ENCODE peak calls at places on chromosomes 3 and 15, in seven cellular contexts. J is GM23338, Z is sigmoid colon, B is HepG2, L is stomach, Q is transverse colon, U is prostate gland. X is an unnamed sample.

GRCh38 chr15:58498821-58499580 is 67.2 kb downstream of the LIPC start:
- DNase-seq in Z (no peak), B (no peak), J (no peak), U (no peak), L (no peak), Q (no peak), X (no peak)

GRCh38 chr3:76949033-76949432 is 90.9 kb upstream of the ROBO2 start:
- DNase-seq in L (no peak), Q (no peak), J (no peak), B (no peak), U (no peak), Z (no peak), X (no peak)

GRCh38 chr3:48891606-48892005 is 7.1 kb downstream of the SLC25A20 start:
- DNase-seq in Z (no peak), B (no peak), J (no peak), L (no peak), Q (no peak), U (no peak), X (no peak)

GRCh38 chr3:158508481-158508880 is 62.5 kb upstream of the MLF1 start:
- DNase-seq in L (no peak), Z (no peak), Q (no peak), B (no peak), U (no peak), J (no peak), X (no peak)

GRCh38 chr3:175410251-175410650 is 551.1 kb downstream of the NAALADL2 start:
- DNase-seq in B (no peak), L (no peak), U (no peak), Z (no peak), Q (no peak), J (no peak), X (no peak)

GRCh38 chr3:47228088-47228487 is 54.5 kb downstream of the KIF9 start:
- DNase-seq in L (no peak), U (no peak), J (no peak), Q (no peak), Z (no peak), B (no peak), X (no peak)

GRCh38 chr3:40044487-40044886 is 235.1 kb downstream of the MYRIP start:
- DNase-seq in Z (no peak), Q (no peak), L (no peak), B (no peak), J (no peak), U (no peak), X (no peak)

GRCh38 chr15:31768055-31768454 is 262.3 kb upstream of the CHRNA7 start:
- DNase-seq in Q (no peak), U (no peak), L (no peak), B (no peak), J (no peak), Z (no peak), X (no peak)

GRCh38 chr3:108086653-108087052 is 4.2 kb downstream of the CD47 start:
- DNase-seq in L (no peak), U (no peak), B (no peak), J (no peak), Z (no peak), Q (no peak), X (no peak)

GRCh38 chr15:89457086-89457485 is 39.3 kb downstream of the RHCG start:
- DNase-seq in B (peak), U (no peak), L (no peak), Z (no peak), Q (no peak), J (peak), X (no peak)

GRCh38 chr15:32642667-32643425 is 1.3 kb downstream of the SCG5 start:
- DNase-seq in B (no peak), Z (no peak), U (no peak), J (peak), Q (no peak), L (no peak), X (no peak)

GRCh38 chr3:113912551-113913246 is 35.1 kb upstream of the ZDHHC23 start:
- DNase-seq in B (peak), Z (no peak), J (peak), U (peak), L (peak), Q (peak), X (no peak)

GRCh38 chr3:114155370-114155821 is 23.5 kb downstream of the DRD3 start:
- DNase-seq in U (no peak), J (peak), Z (no peak), L (no peak), B (peak), Q (peak), X (no peak)

GRCh38 chr3:113825090-113825489 is 13.5 kb upstream of the GRAMD1C start:
- DNase-seq in Q (no peak), U (no peak), L (no peak), Z (no peak), B (no peak), J (peak), X (no peak)

GRCh38 chr3:112638327-112639020 is 2.5 kb downstream of the CCDC80 start:
- DNase-seq in Z (peak), J (no peak), L (no peak), Q (no peak), B (no peak), U (no peak), X (peak)

GRCh38 chr3:33229947-33230346 is 11.3 kb upstream of the SUSD5 start:
- DNase-seq in B (no peak), J (no peak), Q (no peak), Z (no peak), L (no peak), U (no peak), X (no peak)

GRCh38 chr15:60590935-60591490 is 112.1 kb upstream of the ICE2 start:
- DNase-seq in L (peak), Z (peak), Q (peak), J (peak), U (peak), B (peak), X (peak)

GRCh38 chr3:60365360-60365759 is 885.9 kb downstream of the FHIT start:
- DNase-seq in L (no peak), Z (no peak), U (no peak), Q (no peak), B (no peak), J (no peak), X (no peak)

GRCh38 chr3:113242091-113242581 is 30.8 kb downstream of the BOC start:
- DNase-seq in Z (no peak), U (no peak), Q (no peak), B (no peak), L (no peak), J (no peak), X (no peak)

GRCh38 chr3:190524942-190525341 is 11.1 kb downstream of the IL1RAP start:
- DNase-seq in J (no peak), U (no peak), L (no peak), Q (no peak), B (no peak), Z (no peak), X (no peak)

GRCh38 chr3:32403663-32404062 is 12.0 kb downstream of the CMTM7 start:
- DNase-seq in B (no peak), J (no peak), L (no peak), Q (no peak), Z (no peak), U (no peak), X (no peak)

GRCh38 chr3:66441692-66442091 is 59.1 kb downstream of the LRIG1 start:
- DNase-seq in J (no peak), U (no peak), L (no peak), Z (no peak), B (no peak), Q (no peak), X (no peak)

GRCh38 chr15:73522011-73522410 is 79.0 kb downstream of the REC114 start:
- DNase-seq in B (no peak), U (peak), L (no peak), J (no peak), Z (no peak), Q (no peak), X (no peak)

GRCh38 chr15:100762289-100762688 is 117.3 kb upstream of the ALDH1A3 start:
- DNase-seq in U (no peak), J (no peak), Z (no peak), Q (no peak), B (no peak), L (no peak), X (peak)

GRCh38 chr3:51709004-51709420 is 2.1 kb downstream of the GRM2 start:
- DNase-seq in Q (peak), Z (no peak), U (no peak), J (no peak), B (no peak), L (no peak), X (peak)

GRCh38 chr3:117495620-117496019 is 786.0 kb downstream of the TUSC7 start:
- DNase-seq in B (no peak), Q (no peak), J (no peak), Z (no peak), L (no peak), U (no peak), X (no peak)

GRCh38 chr3:184016169-184016570 is 1.5 kb downstream of the ABCC5 start:
- DNase-seq in J (no peak), L (no peak), Z (no peak), U (no peak), B (no peak), Q (no peak), X (no peak)

GRCh38 chr3:15758297-15758696 is 39.5 kb downstream of the ANKRD28 start:
- DNase-seq in B (no peak), J (no peak), Q (no peak), L (no peak), Z (no peak), U (no peak), X (no peak)

GRCh38 chr15:41621200-41622193 is 38.7 kb upstream of the MGA start:
- DNase-seq in B (peak), Z (peak), J (peak), L (peak), U (peak), Q (peak), X (peak)
- TF ChIP-seq POLR2AphosphoS5 in B (peak), Z (peak), J (peak), L (peak), U (peak), Q (peak), X (no peak)

GRCh38 chr3:46091046-46091445 is 63.8 kb upstream of the XCR1 start:
- DNase-seq in U (no peak), J (no peak), B (no peak), Z (no peak), Q (no peak), L (no peak), X (no peak)

GRCh38 chr3:46087871-46088270 is 60.6 kb upstream of the XCR1 start:
- DNase-seq in B (no peak), Z (no peak), U (no peak), L (no peak), J (peak), Q (no peak), X (no peak)

GRCh38 chr3:46090161-46090591 is 62.9 kb upstream of the XCR1 start:
- DNase-seq in Z (no peak), J (no peak), U (no peak), B (no peak), L (no peak), Q (no peak), X (no peak)

GRCh38 chr3:46091971-46092703 is 64.9 kb upstream of the XCR1 start:
- DNase-seq in J (no peak), U (no peak), L (no peak), Q (no peak), B (no peak), Z (no peak), X (no peak)

GRCh38 chr3:46089237-46090011 is 62.1 kb upstream of the XCR1 start:
- DNase-seq in L (peak), B (no peak), Q (peak), U (no peak), Z (peak), J (no peak), X (peak)
- TF ChIP-seq POLR2AphosphoS5 in L (peak), B (no peak), Q (peak), U (no peak), Z (no peak), J (no peak), X (no peak)

DNA sequence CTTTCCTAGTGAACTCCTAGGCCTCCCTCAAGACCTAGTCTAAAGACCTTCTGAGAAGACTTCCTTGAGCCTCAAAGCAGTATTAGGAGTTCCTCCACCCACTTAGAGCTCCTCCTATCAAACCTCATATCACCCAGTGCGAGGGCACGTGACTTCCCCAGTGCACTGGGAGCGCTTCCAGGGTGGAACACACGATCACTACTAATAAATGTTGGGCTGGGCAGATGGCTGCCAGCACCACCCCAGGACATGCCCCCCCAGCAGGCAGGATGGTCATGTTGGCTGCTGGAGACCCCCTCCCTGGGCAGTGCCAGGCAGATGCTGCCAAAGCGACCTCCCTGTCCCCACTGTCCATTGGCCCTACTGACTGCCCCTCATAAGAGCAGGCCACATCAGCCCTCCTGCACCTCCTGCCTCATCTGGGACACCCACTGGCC is 8.5 kb upstream of the PLXND1 start:
- DNase-seq in U (no peak), B (no peak), J (no peak), Q (peak), L (peak), Z (peak), X (peak)
- TF ChIP-seq POLR2AphosphoS5 in U (peak), B (no peak), J (no peak), Q (peak), L (peak), Z (no peak), X (no peak)

GRCh38 chr15:40333922-40334492 is 6.7 kb downstream of the CCDC9B start:
- DNase-seq in U (no peak), B (no peak), Z (peak), Q (peak), J (no peak), L (no peak), X (no peak)
- TF ChIP-seq POLR2AphosphoS5 in U (peak), B (no peak), Z (peak), Q (peak), J (no peak), L (peak), X (no peak)

GRCh38 chr15:75029378-75030022 is 6.1 kb downstream of the PPCDC start:
- DNase-seq in U (peak), B (peak), Q (peak), L (peak), Z (peak), J (peak), X (peak)
- TF ChIP-seq POLR2AphosphoS5 in U (peak), B (no peak), Q (peak), L (peak), Z (no peak), J (no peak), X (no peak)

GRCh38 chr3:196419386-196419785 is 12.8 kb downstream of the UBXN7 start:
- DNase-seq in Q (no peak), U (no peak), B (no peak), J (no peak), L (no peak), Z (no peak), X (no peak)

GRCh38 chr3:196422976-196423781 is 9.0 kb downstream of the UBXN7 start:
- DNase-seq in U (peak), Q (peak), B (no peak), J (no peak), Z (peak), L (peak), X (no peak)
- TF ChIP-seq POLR2AphosphoS5 in U (no peak), Q (peak), B (no peak), J (no peak), Z (no peak), L (peak), X (no peak)

GRCh38 chr3:3699816-3700633 is 99.2 kb upstream of the LRRN1 start:
- DNase-seq in J (no peak), L (no peak), B (no peak), U (no peak), Q (no peak), Z (no peak), X (no peak)
- TF ChIP-seq POLR2AphosphoS5 in J (no peak), L (no peak), B (no peak), U (no peak), Q (no peak), Z (no peak), X (no peak)

DNA sequence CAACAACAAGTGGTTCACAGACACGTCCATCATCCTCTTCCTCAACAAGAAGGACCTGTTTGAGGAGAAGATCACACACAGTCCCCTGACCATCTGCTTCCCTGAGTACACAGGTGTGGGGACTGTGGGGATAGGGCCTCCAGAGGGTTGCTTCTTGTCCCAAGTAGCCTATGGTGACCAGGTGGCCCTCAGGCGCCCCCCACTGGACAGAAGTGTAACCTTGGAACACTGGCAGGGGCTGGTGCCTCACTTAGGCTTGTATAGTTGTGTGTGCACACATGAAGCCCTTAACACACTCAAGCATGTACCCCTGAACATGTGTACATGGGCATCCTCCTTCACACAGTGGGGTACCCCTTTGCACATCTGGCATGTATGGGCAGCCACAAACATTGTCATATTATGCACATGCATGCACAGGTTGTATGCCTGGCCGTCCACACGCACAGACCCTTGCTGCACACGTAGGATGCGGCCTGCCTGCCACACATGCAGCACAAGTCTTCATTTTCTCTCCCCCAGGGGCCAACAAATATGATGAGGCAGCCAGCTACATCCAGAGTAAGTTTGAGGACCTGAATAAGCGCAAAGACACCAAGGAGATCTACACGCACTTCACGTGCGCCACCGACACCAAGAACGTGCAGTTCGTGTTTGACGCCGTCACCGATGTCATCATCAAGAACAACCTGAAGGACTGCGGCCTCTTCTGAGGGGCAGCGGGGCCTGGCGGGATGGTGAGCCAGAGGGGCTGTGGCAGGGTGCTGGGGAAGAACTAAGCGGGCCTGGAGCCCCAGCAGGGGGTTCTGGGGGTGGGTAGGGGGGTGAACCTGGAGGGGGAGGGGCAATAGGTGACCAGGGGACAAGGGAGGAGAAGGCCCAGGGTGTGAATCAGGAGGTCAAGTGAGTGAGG is 11.7 kb upstream of the SEMA3B start:
- DNase-seq in Z (no peak), J (peak), U (no peak), Q (peak), L (peak), B (no peak), X (no peak)
- TF ChIP-seq POLR2AphosphoS5 in Z (no peak), J (no peak), U (no peak), Q (no peak), L (no peak), B (no peak), X (no peak)

GRCh38 chr3:151480492-151480891 is 19.6 kb upstream of the IGSF10 start:
- DNase-seq in U (no peak), L (no peak), Q (no peak), J (no peak), Z (no peak), B (no peak), X (no peak)
- TF ChIP-seq POLR2AphosphoS5 in U (no peak), L (no peak), Q (no peak), J (no peak), Z (no peak), B (no peak), X (no peak)

DNA sequence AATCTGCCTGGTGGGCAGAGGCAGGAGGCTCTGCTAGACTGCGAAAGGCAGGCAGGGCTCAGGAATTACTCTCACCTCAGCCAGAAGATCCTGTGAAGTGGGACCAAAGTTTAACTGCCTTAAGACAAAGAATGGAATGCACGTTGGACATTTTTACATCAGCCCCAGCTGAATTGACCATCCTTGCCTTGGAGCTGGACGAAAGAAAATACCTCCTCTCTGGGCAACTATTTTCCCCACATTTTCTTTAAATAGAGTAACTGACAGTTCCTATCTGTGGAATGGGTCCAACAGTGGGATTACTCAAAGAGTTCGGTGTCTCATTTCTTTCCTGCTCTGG is 28.7 kb downstream of the ARID3B start:
- DNase-seq in B (no peak), U (no peak), J (no peak), Q (no peak), L (no peak), Z (no peak), X (no peak)
- TF ChIP-seq POLR2AphosphoS5 in B (no peak), U (no peak), J (no peak), Q (no peak), L (no peak), Z (no peak), X (no peak)